ENCODE peak calls at places on chromosomes 3 and 15, in ten cellular contexts. W, F, B, N, K, E, J, S, U and C are unnamed samples.

GRCh38 chr3:18295171-18295920 is 129.8 kb downstream of the SATB1 start:
- DNase-seq in U (peak), J (no peak), F (peak), B (peak), K (peak), N (no peak), S (no peak), W (no peak), E (peak), C (peak)

GRCh38 chr15:71145648-71146047 is 30.4 kb downstream of the THSD4 start:
- DNase-seq in S (no peak), K (no peak), W (no peak), N (no peak), E (no peak), J (no peak), B (no peak), F (no peak), U (no peak), C (no peak)

GRCh38 chr15:53644681-53645080 is 114.8 kb downstream of the WDR72 start:
- DNase-seq in K (no peak), U (no peak), S (no peak), F (no peak), J (no peak), W (no peak), N (no peak), E (no peak), B (no peak), C (no peak)

GRCh38 chr3:161401389-161401788 is 30.1 kb upstream of the SPTSSB start:
- DNase-seq in B (peak), E (no peak), U (peak), S (no peak), F (peak), K (no peak), W (no peak), J (no peak), N (no peak), C (peak)

GRCh38 chr15:91853968-91854943 is 748 bp downstream of the SLCO3A1 start:
- DNase-seq in J (peak), F (peak), S (no peak), N (peak), U (peak), B (peak), E (no peak), K (no peak), W (no peak), C (peak)

GRCh38 chr15:40477703-40478269 is 7.0 kb downstream of the CHST14 start:
- DNase-seq in S (no peak), U (no peak), J (no peak), N (no peak), W (no peak), K (no peak), B (no peak), E (no peak), F (no peak), C (no peak)

GRCh38 chr3:141072950-141073349 is 21.8 kb downstream of the SPSB4 start:
- DNase-seq in B (no peak), E (no peak), F (no peak), J (no peak), K (no peak), U (no peak), S (no peak), W (no peak), N (no peak), C (no peak)

GRCh38 chr3:170572665-170573253 is 13.1 kb downstream of the SLC7A14 start:
- DNase-seq in U (peak), W (no peak), J (no peak), B (peak), F (peak), S (no peak), K (no peak), N (no peak), E (peak), C (peak)

GRCh38 chr3:170716172-170716800 is 130.4 kb upstream of the SLC7A14 start:
- DNase-seq in F (no peak), S (no peak), J (no peak), W (no peak), E (no peak), N (no peak), K (no peak), B (no peak), U (no peak), C (no peak)

GRCh38 chr3:81643721-81644120 is 117.7 kb downstream of the GBE1 start:
- DNase-seq in J (no peak), W (no peak), F (peak), B (peak), K (peak), U (peak), N (no peak), E (peak), S (no peak), C (peak)

GRCh38 chr3:52374173-52374572 is 58.1 kb downstream of the DNAH1 start:
- DNase-seq in N (no peak), W (no peak), F (no peak), B (no peak), K (no peak), E (no peak), J (no peak), S (no peak), U (no peak), C (no peak)
- TF ChIP-seq CTCF in N (no peak), W (peak), F (peak), B (no peak), K (no peak), E (peak), J (no peak), S (no peak), U (no peak), C (no peak)

DNA sequence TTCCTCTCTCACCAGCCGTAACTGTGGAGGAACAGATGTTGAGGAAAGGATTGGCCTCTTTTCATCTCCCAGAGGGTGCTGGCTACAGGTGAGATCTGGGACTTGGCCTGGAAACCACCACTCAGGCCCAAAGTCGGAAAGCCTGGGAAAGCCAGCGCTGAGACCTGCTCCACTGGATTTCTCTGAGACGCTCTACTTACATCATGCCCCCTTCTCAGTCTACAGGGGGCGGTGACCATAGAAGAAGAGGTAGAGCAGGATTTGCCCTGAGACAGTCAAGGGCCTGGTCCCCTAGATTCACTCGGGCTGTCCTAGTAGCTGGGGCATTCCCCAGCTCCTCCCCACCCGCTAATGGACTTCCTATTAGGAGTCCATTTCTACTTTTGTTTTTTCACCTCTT is 80.9 kb downstream of the C3orf38 start:
- DNase-seq in K (no peak), U (no peak), E (no peak), J (no peak), N (no peak), S (no peak), W (no peak), B (no peak), F (no peak), C (no peak)
- H3K4me3 ChIP-seq in K (no peak), U (no peak), E (no peak), J (no peak), N (no peak), S (no peak), W (no peak), B (no peak), F (no peak), C (no peak)

DNA sequence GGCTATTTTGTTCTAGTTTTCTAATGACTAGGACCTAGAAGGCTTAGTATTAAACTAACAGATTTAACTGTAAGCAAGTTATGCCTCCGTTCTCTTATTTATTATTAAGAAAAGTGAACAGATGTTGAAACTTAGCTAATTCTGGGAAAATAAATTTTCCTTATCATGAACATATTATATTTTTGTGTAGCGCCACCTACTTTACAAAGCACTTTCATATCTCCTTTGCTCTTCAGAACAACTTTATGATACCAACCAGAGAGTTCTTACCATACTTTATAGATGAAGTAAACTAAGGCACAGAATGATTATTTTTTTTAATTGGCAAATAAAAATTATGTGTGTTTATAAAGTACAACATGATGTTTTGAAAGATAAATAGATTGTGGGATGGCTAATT is 59.4 kb downstream of the NME9 start:
- DNase-seq in E (no peak), B (no peak), W (no peak), J (no peak), F (no peak), S (no peak), U (no peak), N (no peak), K (no peak), C (no peak)
- TF ChIP-seq CTCF in E (no peak), B (no peak), W (no peak), J (no peak), F (no peak), S (no peak), U (no peak), N (no peak), K (no peak), C (no peak)

GRCh38 chr3:98900265-98901031 is 1.0 kb downstream of the DCBLD2 start:
- DNase-seq in S (no peak), N (no peak), K (no peak), W (no peak), J (no peak), E (no peak), F (no peak), U (no peak), B (no peak), C (no peak)

GRCh38 chr3:98902341-98902740 is 846 bp upstream of the DCBLD2 start:
- DNase-seq in B (no peak), F (no peak), U (no peak), S (no peak), E (no peak), J (no peak), W (no peak), N (no peak), K (no peak), C (no peak)

GRCh38 chr3:98903099-98903498 is 1.6 kb upstream of the DCBLD2 start:
- DNase-seq in S (no peak), B (no peak), F (no peak), N (no peak), J (no peak), E (no peak), W (no peak), U (peak), K (no peak), C (no peak)

GRCh38 chr3:98901465-98902174 is at the start of gene DCBLD2:
- DNase-seq in N (peak), U (peak), E (peak), B (peak), S (peak), W (peak), K (peak), J (peak), F (peak), C (peak)

DNA sequence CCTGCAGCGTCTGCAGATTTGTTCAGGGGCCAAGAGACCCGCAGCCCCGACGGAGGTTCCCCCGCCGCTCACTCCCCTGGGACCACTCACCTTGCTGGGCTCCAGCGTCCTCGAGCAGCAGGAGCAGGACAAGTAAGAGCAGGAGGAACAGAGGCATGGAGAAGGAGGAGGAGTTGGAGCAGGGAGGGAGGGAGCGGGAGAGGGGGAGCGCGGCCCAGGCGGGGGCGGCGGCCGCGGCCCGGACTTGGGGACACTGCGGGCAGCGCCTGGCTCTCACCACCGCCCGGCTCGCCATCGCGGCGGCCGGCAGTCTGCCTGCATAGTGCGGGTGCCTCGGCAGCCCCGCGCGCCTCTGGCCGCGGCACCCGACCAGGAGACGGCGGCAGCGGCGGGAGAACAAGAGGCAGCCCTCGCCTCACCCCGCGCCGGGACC is 447 bp downstream of the DCBLD2 start:
- DNase-seq in W (peak), B (peak), S (peak), J (peak), E (peak), F (peak), N (peak), K (no peak), U (peak), C (peak)
- H3K4me3 ChIP-seq in W (peak), B (peak), S (peak), J (peak), E (peak), F (peak), N (peak), K (peak), U (peak), C (peak)

GRCh38 chr3:62139957-62140356 is 233.4 kb downstream of the FEZF2 start:
- DNase-seq in J (no peak), E (peak), F (peak), B (peak), S (no peak), U (no peak), K (no peak), W (no peak), N (peak), C (peak)
- TF ChIP-seq CTCF in J (no peak), E (no peak), F (no peak), B (no peak), S (no peak), U (no peak), K (no peak), W (no peak), N (no peak), C (no peak)

GRCh38 chr15:24633082-24633481 is 42.5 kb upstream of the NPAP1 start:
- DNase-seq in U (no peak), J (no peak), K (no peak), E (no peak), W (no peak), F (no peak), S (no peak), B (no peak), N (no peak), C (no peak)

GRCh38 chr15:24621630-24622215 is 53.9 kb upstream of the NPAP1 start:
- DNase-seq in F (no peak), W (no peak), B (no peak), N (no peak), S (no peak), J (no peak), K (no peak), E (no peak), U (no peak), C (no peak)

GRCh38 chr15:24627443-24627842 is 48.1 kb upstream of the NPAP1 start:
- DNase-seq in K (no peak), S (no peak), W (no peak), F (no peak), N (no peak), U (no peak), E (no peak), J (no peak), B (no peak), C (no peak)
- H3K4me3 ChIP-seq in K (no peak), S (no peak), W (no peak), F (no peak), N (no peak), U (no peak), E (no peak), J (no peak), B (no peak), C (no peak)

DNA sequence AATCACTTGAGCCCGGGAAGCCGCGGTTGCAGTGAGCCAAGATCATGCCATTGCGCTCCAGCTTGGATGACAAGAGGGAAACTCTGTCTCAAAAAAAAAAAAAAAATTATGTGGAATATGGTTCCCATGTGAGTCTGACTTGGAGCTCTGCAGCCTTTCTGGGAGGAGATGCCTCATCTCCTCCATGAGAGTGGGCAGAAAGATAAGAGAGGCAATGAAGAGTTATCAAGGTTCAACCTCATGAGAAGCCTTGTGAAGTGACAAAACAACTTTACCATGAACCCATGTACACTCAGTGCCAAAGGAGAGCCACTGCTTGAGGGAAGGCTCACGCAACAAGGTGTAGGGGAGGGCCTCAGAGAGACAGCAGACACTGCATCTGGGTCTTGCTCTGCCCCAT is 75.8 kb downstream of the CD200R1L start:
- DNase-seq in E (no peak), B (no peak), J (no peak), N (no peak), W (no peak), S (no peak), U (no peak), K (no peak), F (no peak), C (no peak)
- TF ChIP-seq CTCF in E (no peak), B (no peak), J (no peak), N (no peak), W (no peak), S (no peak), U (no peak), K (no peak), F (no peak), C (no peak)

DNA sequence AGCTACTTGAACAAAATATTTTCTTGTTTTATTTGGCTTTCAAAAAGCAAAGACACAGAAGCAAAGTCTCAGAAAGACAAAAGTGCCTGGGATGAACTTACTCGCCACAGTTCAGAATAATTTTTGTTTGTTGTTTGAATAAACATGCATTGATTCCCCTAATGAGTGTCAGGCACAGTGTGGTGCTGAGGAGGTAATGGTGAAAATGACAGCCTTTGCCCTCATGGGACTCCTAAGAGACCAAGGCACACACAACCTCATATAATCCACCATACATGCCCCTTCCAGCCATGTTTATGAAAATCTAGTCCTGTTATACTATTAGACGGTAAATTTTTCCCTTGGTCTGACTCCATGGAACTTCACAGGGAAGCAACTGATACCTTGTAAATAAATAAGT is 2.5 kb downstream of the GOLIM4 start:
- DNase-seq in U (no peak), W (no peak), F (no peak), S (no peak), K (no peak), B (no peak), N (no peak), J (no peak), E (no peak), C (no peak)
- H3K4me3 ChIP-seq in U (peak), W (peak), F (peak), S (no peak), K (peak), B (peak), N (peak), J (no peak), E (peak), C (peak)

GRCh38 chr3:72031581-72031980 is 246.6 kb upstream of the PROK2 start:
- DNase-seq in K (no peak), B (peak), F (peak), W (no peak), S (peak), U (peak), J (no peak), E (peak), N (no peak), C (peak)
- TF ChIP-seq CTCF in K (peak), B (no peak), F (peak), W (no peak), S (no peak), U (no peak), J (no peak), E (peak), N (no peak), C (no peak)